ENCODE peak calls at places on chromosomes 4 and X, in six cellular contexts. M is dorsolateral prefrontal cortex, H is SK-N-SH, V is occipital lobe, K is NCI-H1092, R is iPS-NIHi11. Q is an unnamed sample.

GRCh38 chr4:113499166-113499565 is 262.4 kb downstream of the CAMK2D start:
- DNase-seq in M (no peak), H (no peak), V (no peak), K (no peak), R (no peak), Q (no peak)

GRCh38 chr4:138961687-138962086 is 53.9 kb upstream of the NOCT start:
- DNase-seq in M (no peak), H (no peak), V (no peak), K (no peak), R (no peak), Q (no peak)

GRCh38 chrX:30215357-30215843 is at the start of gene MAGEB2:
- DNase-seq in M (no peak), H (peak), V (no peak), K (no peak), R (peak), Q (no peak)

GRCh38 chr4:5365071-5366008 is 314.1 kb downstream of the STK32B start:
- DNase-seq in M (no peak), H (no peak), V (no peak), K (no peak), R (no peak), Q (peak)

GRCh38 chr4:128220286-128221235 is 67.1 kb downstream of the PGRMC2 start:
- DNase-seq in M (no peak), H (peak), V (no peak), K (no peak), R (peak), Q (peak)

GRCh38 chr4:109406337-109406931 is 27.2 kb upstream of the SEC24B start:
- DNase-seq in M (no peak), H (peak), V (no peak), K (peak), R (peak), Q (peak)

GRCh38 chr4:110533940-110534339 is 58.0 kb downstream of the ENPEP start:
- DNase-seq in M (no peak), H (no peak), V (no peak), K (no peak), R (peak), Q (peak)

GRCh38 chrX:57647020-57647419 is 33.0 kb downstream of the NLRP2B start:
- DNase-seq in M (no peak), H (no peak), V (no peak), K (no peak), R (no peak), Q (no peak)

GRCh38 chr4:41358626-41359025 is 101.9 kb downstream of the UCHL1 start:
- DNase-seq in M (no peak), H (peak), V (peak), K (peak), R (no peak), Q (no peak)

GRCh38 chr4:18935956-18936355 is 914.4 kb upstream of the LCORL start:
- DNase-seq in M (no peak), H (no peak), V (no peak), K (no peak), R (peak), Q (no peak)

GRCh38 chrX:136115124-136115908 is 32.0 kb upstream of the FHL1 start:
- DNase-seq in M (no peak), H (no peak), V (no peak), K (no peak), R (no peak), Q (no peak)

GRCh38 chr4:103118171-103118570 is 18.5 kb upstream of the BDH2 start:
- DNase-seq in M (no peak), H (no peak), V (no peak), K (no peak), R (no peak), Q (no peak)

GRCh38 chr4:76208005-76208765 is 5.4 kb downstream of the SCARB2 start:
- DNase-seq in M (peak), H (peak), V (peak), K (peak), R (no peak), Q (no peak)

GRCh38 chr4:126777649-126778048 is 855.1 kb upstream of the INTU start:
- DNase-seq in M (no peak), H (no peak), V (no peak), K (no peak), R (no peak), Q (no peak)

GRCh38 chr4:110270492-110271197 is 72.2 kb upstream of the ELOVL6 start:
- DNase-seq in M (no peak), H (no peak), V (no peak), K (no peak), R (no peak), Q (no peak)

GRCh38 chr4:26737385-26737784 is 123.3 kb upstream of the STIM2 start:
- DNase-seq in M (no peak), H (no peak), V (no peak), K (no peak), R (no peak), Q (no peak)

GRCh38 chrX:13569479-13570244 is at the start of gene EGFL6:
- DNase-seq in M (no peak), H (peak), V (no peak), K (no peak), R (peak), Q (no peak)

Q was measured in trophoblast cell.